ENCODE peak calls at places on chromosomes 2 and 18, in eight cellular contexts. H is esophagus squamous epithelium, X is A549, P is testis, W is PC-3, S is HCT116, T is OCI-LY7, J is adrenal gland. V is an unnamed sample. For H3K4me1, the result is how much of the 10 kb centered on the place peaks cover.

GRCh38 chr2:44135771-44136170 is 32.9 kb upstream of the PPM1B start:
- DNase-seq in J (no peak), T (no peak), W (no peak), X (no peak), S (no peak), H (no peak), P (no peak), V (no peak)

GRCh38 chr2:3168230-3168891 is 209.3 kb downstream of the EIPR1 start:
- DNase-seq in X (no peak), P (no peak), T (no peak), W (peak), H (no peak), J (no peak), S (no peak), V (no peak)

GRCh38 chr2:3313845-3314375 is 63.7 kb downstream of the EIPR1 start:
- DNase-seq in S (no peak), W (no peak), P (no peak), X (no peak), J (no peak), T (no peak), H (no peak), V (no peak)

GRCh38 chr18:41444943-41445342 is 510.1 kb upstream of the PIK3C3 start:
- DNase-seq in X (no peak), H (no peak), W (no peak), S (no peak), J (no peak), T (no peak), P (no peak), V (no peak)

GRCh38 chr2:129191530-129191929 is 787.9 kb upstream of the RAB6C start:
- DNase-seq in W (no peak), J (no peak), H (no peak), S (no peak), P (no peak), X (no peak), T (no peak), V (no peak)

GRCh38 chr18:58125183-58125582 is 81.2 kb downstream of the NEDD4L start:
- DNase-seq in S (no peak), X (peak), T (no peak), J (no peak), P (no peak), W (no peak), H (no peak), V (no peak)

GRCh38 chr2:18907508-18907907 is 318.1 kb upstream of the NT5C1B start:
- DNase-seq in J (no peak), W (no peak), H (no peak), S (no peak), T (no peak), X (no peak), P (no peak), V (no peak)

GRCh38 chr2:190879474-190880373 is 897 bp upstream of the GLS start:
- DNase-seq in X (no peak), T (peak), J (peak), P (peak), W (no peak), H (no peak), S (no peak), V (no peak)

GRCh38 chr2:175880-176800 is 87.7 kb downstream of the SH3YL1 start:
- DNase-seq in J (peak), H (no peak), S (no peak), X (no peak), W (no peak), T (no peak), P (no peak), V (peak)

GRCh38 chr18:79011300-79011870 is 31.8 kb downstream of the SALL3 start:
- DNase-seq in X (no peak), J (no peak), S (no peak), W (peak), H (no peak), P (no peak), T (no peak), V (no peak)

GRCh38 chr2:157840568-157841156 is 35.5 kb downstream of the ACVR1 start:
- DNase-seq in H (no peak), T (no peak), P (peak), S (no peak), X (no peak), J (no peak), W (no peak), V (no peak)

GRCh38 chr2:26072925-26073768 is 39.3 kb downstream of the RAB10 start:
- DNase-seq in W (no peak), X (peak), P (no peak), H (no peak), T (no peak), J (peak), S (no peak), V (no peak)

GRCh38 chr18:13409997-13410396 is 191.4 kb downstream of the LDLRAD4 start:
- DNase-seq in H (no peak), P (no peak), X (no peak), J (no peak), W (no peak), T (no peak), S (no peak), V (no peak)

GRCh38 chr2:239136762-239137161 is 264.1 kb downstream of the HDAC4 start:
- DNase-seq in J (no peak), W (no peak), X (no peak), S (no peak), P (no peak), H (no peak), T (no peak), V (no peak)

GRCh38 chr2:216918088-216918680 is 58.3 kb upstream of the TNP1 start:
- DNase-seq in H (no peak), J (peak), W (peak), S (peak), X (peak), P (no peak), T (no peak), V (no peak)

GRCh38 chr2:73931531-73932500 is 5.1 kb downstream of the DGUOK start:
- DNase-seq in W (peak), P (no peak), J (no peak), S (no peak), X (no peak), H (no peak), T (no peak), V (no peak)

GRCh38 chr2:151388011-151388410 is 21.7 kb upstream of the RIF1 start:
- DNase-seq in S (no peak), P (no peak), X (no peak), J (no peak), H (no peak), T (no peak), W (no peak), V (no peak)

GRCh38 chr2:217902281-217903141 is 100.3 kb downstream of the TNS1 start:
- DNase-seq in T (no peak), X (peak), H (no peak), W (peak), J (peak), P (peak), S (no peak), V (peak)

GRCh38 chr2:108588070-108588668 is 53.9 kb downstream of the LIMS1 start:
- DNase-seq in W (peak), X (no peak), T (peak), J (no peak), S (no peak), H (no peak), P (no peak), V (no peak)

GRCh38 chr2:191679818-191680600 is 2.1 kb downstream of the NABP1 start:
- DNase-seq in S (peak), W (peak), T (peak), X (peak), P (no peak), H (no peak), J (no peak), V (no peak)

GRCh38 chr2:68040078-68040477 is 22.7 kb downstream of the C1D start:
- DNase-seq in W (no peak), S (no peak), P (no peak), H (no peak), X (no peak), T (no peak), J (no peak), V (no peak)

GRCh38 chr2:66431840-66432511 is 2.9 kb upstream of the MEIS1 start:
- DNase-seq in X (no peak), H (no peak), W (no peak), J (peak), P (no peak), T (no peak), S (no peak), V (no peak)

GRCh38 chr2:219149667-219150066 is 10.9 kb downstream of the NHEJ1 start:
- DNase-seq in T (no peak), P (no peak), H (no peak), X (no peak), S (no peak), J (peak), W (peak), V (no peak)

GRCh38 chr2:136242687-136243277 is 124.8 kb upstream of the CXCR4 start:
- DNase-seq in W (no peak), X (no peak), P (no peak), J (no peak), T (no peak), S (no peak), H (no peak), V (no peak)

DNA sequence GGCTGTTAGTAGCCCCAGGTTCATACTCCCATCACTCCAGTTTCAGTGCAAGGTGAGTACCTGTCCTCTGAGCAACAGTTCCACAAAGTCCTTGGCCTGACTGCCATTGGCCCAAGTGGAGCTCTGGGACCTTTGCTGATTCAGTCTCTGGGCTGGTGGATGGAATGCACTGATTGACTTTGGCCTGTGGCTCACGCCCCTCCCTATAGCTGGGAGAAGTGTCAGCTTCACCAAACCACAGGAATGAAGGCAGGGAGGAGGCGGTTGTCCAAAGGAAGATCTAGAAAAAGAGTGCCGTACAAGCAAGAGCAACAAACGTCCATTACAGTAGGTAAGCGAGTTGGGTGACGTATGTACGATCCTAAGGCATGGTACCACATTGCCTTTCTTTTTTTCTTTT is 34.0 kb downstream of the QPCT start:
- DNase-seq in H (no peak), T (no peak), S (peak), J (no peak), W (peak), X (no peak), P (no peak), V (peak)
- H3K27ac ChIP-seq in H (no peak), T (peak), S (no peak), J (no peak), W (peak), X (no peak), P (no peak), V (no peak)

GRCh38 chr2:233250985-233251305 is 528 bp upstream of the ATG16L1 start:
- DNase-seq in W (no peak), H (no peak), J (no peak), S (no peak), X (no peak), T (no peak), P (no peak), V (no peak)
- H3K4me1 ChIP-seq in W (half or more), H (half or more), J (under half), S (under half), X (half or more), T (under half), P (under half), V (under half)

GRCh38 chr18:22711381-22711717 is 221.8 kb upstream of the RBBP8 start:
- DNase-seq in J (no peak), T (no peak), H (no peak), P (no peak), W (peak), X (peak), S (no peak), V (no peak)
- H3K4me3 ChIP-seq in J (no peak), T (no peak), H (peak), P (peak), W (peak), X (peak), S (no peak), V (no peak)

GRCh38 chr2:102061962-102062795 is 70.4 kb downstream of the IL1R2 start:
- DNase-seq in P (peak), T (no peak), H (no peak), W (peak), X (no peak), J (peak), S (no peak), V (no peak)

GRCh38 chr2:102063360-102063947 is 71.7 kb downstream of the IL1R2 start:
- DNase-seq in W (no peak), P (peak), J (peak), X (no peak), T (no peak), S (no peak), H (no peak), V (no peak)

GRCh38 chr2:102063948-102064678 is 72.4 kb downstream of the IL1R2 start:
- DNase-seq in W (peak), X (peak), P (peak), J (peak), H (peak), S (peak), T (no peak), V (peak)

GRCh38 chr2:102061286-102061699 is 69.5 kb downstream of the IL1R2 start:
- DNase-seq in T (no peak), P (no peak), X (no peak), W (no peak), S (no peak), H (no peak), J (peak), V (peak)

DNA sequence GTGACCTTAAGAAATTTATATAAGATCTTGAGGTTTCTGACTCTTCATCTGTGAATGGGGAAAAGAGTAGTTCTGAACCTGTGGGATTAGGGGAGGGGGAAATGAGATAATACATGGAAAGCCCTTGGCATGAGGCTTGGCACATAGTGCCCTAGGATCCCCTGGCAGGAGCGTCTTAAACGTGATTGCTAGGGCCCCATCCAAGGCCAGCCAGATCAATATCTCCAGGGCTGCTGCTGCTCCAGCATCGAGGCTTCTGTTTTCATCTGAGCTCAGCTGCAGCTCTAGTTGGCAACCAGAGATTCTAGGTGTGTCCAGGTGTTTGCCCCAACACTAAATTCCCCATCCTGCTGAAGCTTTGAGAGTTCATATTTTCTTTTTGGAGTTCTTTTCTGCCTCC is 71.0 kb downstream of the IL1R2 start:
- DNase-seq in W (no peak), J (peak), T (no peak), P (no peak), S (no peak), H (no peak), X (no peak), V (no peak)
- H3K27ac ChIP-seq in W (no peak), J (peak), T (no peak), P (no peak), S (no peak), H (peak), X (peak), V (no peak)

GRCh38 chr18:47999801-48000248 is 69.4 kb upstream of the SMAD2 start:
- DNase-seq in W (no peak), H (no peak), J (no peak), T (no peak), P (peak), S (no peak), X (no peak), V (no peak)

GRCh38 chr18:47993409-47993808 is 63.0 kb upstream of the SMAD2 start:
- DNase-seq in X (no peak), W (no peak), T (no peak), J (no peak), H (no peak), S (no peak), P (no peak), V (no peak)

GRCh38 chr18:48000701-48001100 is 70.2 kb upstream of the SMAD2 start:
- DNase-seq in T (no peak), J (no peak), S (no peak), H (no peak), X (no peak), P (peak), W (no peak), V (no peak)

GRCh38 chr18:47996091-47996541 is 65.7 kb upstream of the SMAD2 start:
- DNase-seq in X (no peak), H (no peak), T (no peak), J (no peak), P (no peak), S (no peak), W (no peak), V (peak)

DNA sequence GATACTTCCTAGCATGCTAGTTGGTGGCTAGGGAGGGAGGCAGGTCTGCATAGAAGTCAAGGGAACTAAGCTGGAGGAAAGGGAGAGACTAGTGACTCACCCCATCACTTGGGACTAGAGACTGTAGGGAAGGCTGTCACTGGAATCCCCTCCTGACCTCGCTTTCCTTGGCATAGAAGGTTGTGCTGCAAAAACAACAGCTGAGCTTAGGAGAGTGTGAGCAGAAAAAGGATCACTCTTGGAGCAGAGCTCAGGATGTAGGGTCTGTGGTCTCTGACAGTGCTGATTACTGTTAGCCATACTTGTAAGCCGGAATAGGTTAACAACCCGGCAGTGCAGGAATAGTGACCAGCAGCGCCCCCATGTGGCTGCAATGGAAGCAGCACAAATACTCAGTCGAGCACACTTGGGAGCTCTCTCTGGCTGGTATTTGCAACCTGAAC is 66.9 kb upstream of the SMAD2 start:
- DNase-seq in W (no peak), T (peak), S (no peak), H (no peak), P (peak), X (peak), J (no peak), V (peak)
- H3K4me1 ChIP-seq in W (under half), T (under half), S (under half), H (under half), P (under half), X (under half), J (under half), V (under half)

GRCh38 chr2:135004005-135004746 is 43.1 kb downstream of the MAP3K19 start:
- DNase-seq in H (peak), J (peak), X (peak), S (peak), T (peak), W (peak), P (peak), V (peak)
- H3K4me3 ChIP-seq in H (no peak), J (no peak), X (no peak), S (no peak), T (no peak), W (no peak), P (no peak), V (no peak)

GRCh38 chr2:149068225-149068995 is 29.9 kb downstream of the LYPD6B start:
- DNase-seq in W (no peak), H (no peak), P (no peak), S (no peak), T (no peak), X (no peak), J (no peak), V (no peak)
- H3K27ac ChIP-seq in W (peak), H (no peak), P (no peak), S (no peak), T (no peak), X (no peak), J (no peak), V (no peak)

GRCh38 chr2:96531366-96531765 is 5.2 kb upstream of the ARID5A start:
- DNase-seq in J (no peak), H (no peak), S (no peak), W (no peak), P (no peak), X (no peak), T (no peak), V (peak)

GRCh38 chr2:96534131-96534530 is 2.4 kb upstream of the ARID5A start:
- DNase-seq in J (no peak), T (no peak), P (peak), H (no peak), W (no peak), S (no peak), X (no peak), V (no peak)

GRCh38 chr2:96531872-96532505 is 4.6 kb upstream of the ARID5A start:
- DNase-seq in X (peak), W (peak), T (no peak), J (peak), S (peak), H (peak), P (peak), V (peak)

GRCh38 chr2:96533292-96534073 is 3.1 kb upstream of the ARID5A start:
- DNase-seq in P (peak), H (no peak), T (no peak), X (no peak), J (peak), W (peak), S (no peak), V (peak)

GRCh38 chr2:96532641-96533291 is 3.8 kb upstream of the ARID5A start:
- DNase-seq in S (no peak), X (no peak), J (no peak), W (no peak), P (no peak), T (no peak), H (no peak), V (peak)
- H3K4me1 ChIP-seq in S (under half), X (under half), J (under half), W (under half), P (half or more), T (under half), H (half or more), V (under half)

V was measured in SJCRH30.